ENCODE peak calls at places on chromosomes 13 and 19, in eight cellular contexts. A, M, N, L, U, C, E and H are unnamed samples.

GRCh38 chr13:107364658-107365057 is 796.7 kb upstream of the ARGLU1 start:
- DNase-seq in L (no peak), M (no peak), N (no peak), E (no peak), A (no peak), U (no peak), C (no peak), H (no peak)

GRCh38 chr19:54561840-54562239 is 11.8 kb upstream of the LILRA2 start:
- DNase-seq in E (no peak), M (no peak), U (no peak), N (no peak), L (no peak), A (no peak), C (no peak), H (no peak)

GRCh38 chr19:11450570-11451326 is 15.3 kb downstream of the PRKCSH start:
- DNase-seq in L (no peak), C (no peak), E (no peak), A (no peak), U (no peak), M (no peak), N (no peak), H (no peak)

GRCh38 chr19:19634516-19635312 is 6.7 kb upstream of the LPAR2 start:
- DNase-seq in M (no peak), N (no peak), A (no peak), U (no peak), C (no peak), E (no peak), L (no peak), H (no peak)

GRCh38 chr19:6753178-6754031 is 13.8 kb downstream of the SH2D3A start:
- DNase-seq in E (no peak), L (peak), A (peak), N (peak), M (peak), U (peak), C (peak), H (no peak)

GRCh38 chr19:11425719-11426457 is 6.8 kb upstream of the RGL3 start:
- DNase-seq in C (no peak), N (no peak), L (no peak), M (no peak), E (no peak), A (no peak), U (no peak), H (no peak)

GRCh38 chr13:43397110-43397509 is 373.7 kb downstream of the DNAJC15 start:
- DNase-seq in M (no peak), C (no peak), E (no peak), U (no peak), A (no peak), N (no peak), L (no peak), H (no peak)

GRCh38 chr13:40897058-40897457 is 107.6 kb downstream of the SLC25A15 start:
- DNase-seq in C (no peak), E (no peak), L (no peak), M (no peak), A (no peak), U (no peak), N (no peak), H (no peak)

GRCh38 chr19:23957660-23958281 is 43.1 kb downstream of the ZNF726 start:
- DNase-seq in U (no peak), E (no peak), C (no peak), L (no peak), A (peak), M (no peak), N (no peak), H (no peak)

GRCh38 chr13:59477011-59477410 is 686.7 kb downstream of the DIAPH3 start:
- DNase-seq in M (no peak), C (no peak), N (no peak), L (no peak), E (no peak), A (no peak), U (no peak), H (no peak)

GRCh38 chr19:40908981-40909380 is 26.9 kb upstream of the CYP2A7 start:
- DNase-seq in M (no peak), C (no peak), L (no peak), N (peak), E (no peak), A (no peak), U (no peak), H (peak)

GRCh38 chr13:110337287-110337686 is 30.2 kb downstream of the COL4A2 start:
- DNase-seq in A (no peak), M (no peak), U (peak), L (no peak), N (no peak), E (no peak), C (peak), H (no peak)

GRCh38 chr13:66071018-66071417 is 1159.1 kb downstream of the PCDH9 start:
- DNase-seq in N (no peak), M (no peak), C (no peak), U (no peak), L (no peak), A (no peak), E (no peak), H (no peak)

GRCh38 chr19:16587031-16588023 is 15.1 kb upstream of the SLC35E1 start:
- DNase-seq in C (peak), A (no peak), L (no peak), U (peak), M (no peak), E (peak), N (no peak), H (no peak)

GRCh38 chr19:2488942-2489731 is 13.2 kb downstream of the GADD45B start:
- DNase-seq in C (peak), L (peak), N (peak), E (peak), M (peak), A (no peak), U (peak), H (peak)

GRCh38 chr13:37914781-37915391 is 45.3 kb upstream of the TRPC4 start:
- DNase-seq in E (no peak), C (no peak), A (peak), L (peak), M (no peak), U (no peak), N (no peak), H (no peak)

GRCh38 chr19:47107201-47107952 is 6.2 kb downstream of the ZC3H4 start:
- DNase-seq in U (no peak), M (peak), C (peak), N (no peak), L (no peak), E (peak), A (no peak), H (no peak)

GRCh38 chr19:2952953-2953481 is 8.2 kb upstream of the ZNF77 start:
- DNase-seq in M (peak), U (no peak), N (no peak), C (no peak), A (peak), E (no peak), L (no peak), H (no peak)

GRCh38 chr19:8174706-8175105 is 25.3 kb upstream of the FBN3 start:
- DNase-seq in U (no peak), A (peak), L (no peak), M (no peak), E (no peak), N (no peak), C (no peak), H (no peak)

GRCh38 chr19:35792312-35792711 is 16.9 kb downstream of the ARHGAP33 start:
- DNase-seq in E (no peak), L (no peak), N (no peak), M (no peak), C (no peak), A (no peak), U (no peak), H (no peak)

GRCh38 chr13:20953245-20953931 is 50.8 kb upstream of the XPO4 start:
- DNase-seq in E (no peak), M (no peak), N (no peak), A (no peak), U (no peak), L (no peak), C (no peak), H (no peak)

GRCh38 chr19:2668188-2668763 is 34.2 kb downstream of the GNG7 start:
- DNase-seq in L (no peak), M (no peak), E (no peak), N (no peak), C (no peak), A (no peak), U (no peak), H (no peak)

GRCh38 chr19:47598407-47599349 is 10.3 kb upstream of the BICRA start:
- DNase-seq in N (peak), U (peak), L (peak), M (peak), A (peak), C (no peak), E (no peak), H (no peak)

GRCh38 chr19:39110263-39110967 is 15.2 kb upstream of the PAK4 start:
- DNase-seq in E (peak), M (peak), L (peak), C (peak), N (peak), A (peak), U (no peak), H (no peak)

GRCh38 chr13:106709509-106709908 is 141.6 kb upstream of the ARGLU1 start:
- DNase-seq in C (no peak), L (no peak), U (no peak), N (no peak), M (no peak), E (no peak), A (no peak), H (no peak)

GRCh38 chr13:28358673-28359072 is 136.3 kb downstream of the FLT1 start:
- DNase-seq in C (no peak), A (no peak), U (no peak), M (no peak), E (no peak), L (no peak), N (no peak), H (no peak)

GRCh38 chr19:40403262-40403984 is 9.8 kb downstream of the PRX start:
- DNase-seq in E (peak), L (peak), U (peak), N (peak), A (peak), C (peak), M (peak), H (peak)

GRCh38 chr13:107730835-107731234 is 484.5 kb downstream of the LIG4 start:
- DNase-seq in C (no peak), E (no peak), A (no peak), U (no peak), N (no peak), M (no peak), L (no peak), H (no peak)

GRCh38 chr19:42122691-42123607 is 9.3 kb downstream of the POU2F2 start:
- DNase-seq in U (no peak), L (no peak), A (no peak), M (no peak), E (no peak), C (no peak), N (no peak), H (no peak)

GRCh38 chr13:49584771-49585182 is 581 bp downstream of the RCBTB1 start:
- DNase-seq in L (peak), A (no peak), M (no peak), C (no peak), N (no peak), U (no peak), E (no peak), H (no peak)

GRCh38 chr13:91609353-91609752 is 210.9 kb downstream of the GPC5 start:
- DNase-seq in N (no peak), U (no peak), E (no peak), M (no peak), L (no peak), A (no peak), C (no peak), H (no peak)

GRCh38 chr19:54448037-54448773 is 794 bp upstream of the LENG8 start:
- DNase-seq in L (peak), M (peak), E (peak), N (peak), A (no peak), U (peak), C (peak), H (no peak)

GRCh38 chr19:7394728-7395359 is 46.1 kb downstream of the ARHGEF18 start:
- DNase-seq in L (peak), U (peak), C (peak), N (peak), M (peak), A (peak), E (peak), H (peak)

GRCh38 chr13:62678039-62678438 is 1262.4 kb upstream of the PCDH20 start:
- DNase-seq in N (no peak), L (no peak), A (no peak), C (no peak), U (no peak), E (no peak), M (no peak), H (no peak)

DNA sequence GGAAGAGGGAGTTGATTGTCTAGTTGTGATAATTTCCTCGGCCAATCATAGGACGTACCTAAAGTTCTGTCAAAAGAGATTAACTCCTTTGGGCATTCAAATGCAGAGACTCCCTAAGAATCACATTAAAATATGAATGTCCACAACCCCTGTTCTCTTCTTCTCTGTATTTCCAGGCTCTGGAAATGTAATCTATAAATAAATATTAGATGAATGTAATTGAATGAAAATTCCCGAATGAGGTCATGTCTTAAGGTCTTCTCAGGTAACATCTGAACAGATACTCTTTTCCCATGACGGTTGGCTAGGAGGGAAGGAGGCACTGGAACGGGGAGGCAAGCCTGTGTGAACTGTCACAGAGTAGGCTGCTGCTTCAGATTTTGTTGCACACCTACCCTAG is 145.2 kb downstream of the OXGR1 start:
- DNase-seq in U (no peak), N (no peak), E (no peak), C (no peak), M (no peak), L (no peak), A (no peak), H (no peak)
- H3K27ac ChIP-seq in U (no peak), N (no peak), E (no peak), C (no peak), M (no peak), L (no peak), A (no peak), H (no peak)

DNA sequence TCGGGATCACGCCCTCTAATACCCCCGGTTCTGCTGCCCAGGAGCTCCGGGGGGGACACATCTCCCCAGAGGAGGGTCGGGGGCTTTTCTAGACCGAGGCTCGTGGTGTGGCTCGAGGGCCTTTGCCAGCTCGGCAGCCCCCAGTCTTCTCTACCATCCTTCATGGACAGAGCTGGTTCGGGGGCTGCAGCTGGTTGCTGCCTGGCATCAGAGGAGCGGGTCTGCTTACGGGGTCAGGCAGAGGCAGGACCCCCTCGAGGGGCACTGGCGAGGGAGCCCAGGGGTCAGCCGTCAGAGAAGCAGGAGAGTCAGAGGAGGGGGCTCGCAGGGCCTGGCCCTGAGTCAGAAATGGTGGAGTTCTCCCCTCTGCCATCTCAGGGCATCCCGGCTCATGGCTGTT is 123.5 kb downstream of the KDM4B start:
- DNase-seq in E (no peak), U (no peak), C (no peak), L (no peak), N (no peak), M (no peak), A (no peak), H (no peak)
- H3K27ac ChIP-seq in E (no peak), U (peak), C (no peak), L (no peak), N (no peak), M (no peak), A (no peak), H (no peak)

DNA sequence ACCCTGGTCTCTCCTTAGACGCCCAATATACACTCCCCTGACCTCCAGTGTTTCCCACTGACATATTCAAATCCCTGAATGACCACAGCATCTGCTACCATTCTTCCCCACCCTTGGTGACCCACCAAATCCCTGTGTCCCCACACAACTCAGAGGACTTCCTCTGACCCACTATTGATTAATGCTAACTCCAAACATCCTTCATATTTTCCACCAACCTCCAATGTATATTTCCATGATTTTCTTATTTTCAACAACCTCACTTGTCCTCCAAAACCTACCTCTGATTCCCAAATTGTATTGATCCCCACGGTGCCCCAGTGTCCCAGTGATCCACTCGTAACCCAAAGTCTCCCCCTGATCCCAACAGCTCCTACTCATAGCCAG is 526 bp upstream of the DMWD start:
- DNase-seq in E (no peak), L (no peak), N (no peak), C (no peak), U (no peak), A (no peak), M (no peak), H (no peak)
- H3K27ac ChIP-seq in E (no peak), L (no peak), N (no peak), C (no peak), U (peak), A (no peak), M (no peak), H (peak)

GRCh38 chr19:583198-583967 is 6.3 kb upstream of the HCN2 start:
- DNase-seq in M (no peak), L (no peak), E (no peak), C (no peak), N (no peak), A (no peak), U (no peak), H (no peak)

GRCh38 chr19:585551-586110 is 4.0 kb upstream of the HCN2 start:
- DNase-seq in C (no peak), L (no peak), A (no peak), N (no peak), E (no peak), M (no peak), U (no peak), H (no peak)

GRCh38 chr19:582497-583197 is 7.0 kb upstream of the HCN2 start:
- DNase-seq in U (no peak), E (no peak), L (no peak), M (no peak), A (no peak), N (no peak), C (no peak), H (no peak)

GRCh38 chr19:584240-585001 is 5.3 kb upstream of the HCN2 start:
- DNase-seq in C (peak), N (peak), A (no peak), U (no peak), M (peak), E (peak), L (peak), H (peak)

DNA sequence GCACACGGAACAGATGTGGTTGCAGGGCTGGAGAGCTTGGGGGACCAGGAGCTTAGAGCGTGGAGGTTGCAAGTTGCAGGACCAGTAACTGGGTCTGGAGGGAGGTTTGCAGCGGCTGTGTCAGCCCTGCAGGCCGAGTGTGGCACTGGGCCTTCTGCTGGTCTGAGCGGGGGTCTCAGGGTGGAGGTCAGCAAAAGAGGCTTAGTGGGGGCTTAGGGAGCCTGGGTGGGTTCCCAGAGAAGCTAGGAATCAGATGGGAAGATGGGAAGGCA is 5.8 kb upstream of the HCN2 start:
- DNase-seq in L (no peak), E (no peak), A (no peak), U (no peak), N (no peak), C (no peak), M (no peak), H (no peak)
- H3K27ac ChIP-seq in L (peak), E (peak), A (peak), U (no peak), N (no peak), C (no peak), M (no peak), H (no peak)

DNA sequence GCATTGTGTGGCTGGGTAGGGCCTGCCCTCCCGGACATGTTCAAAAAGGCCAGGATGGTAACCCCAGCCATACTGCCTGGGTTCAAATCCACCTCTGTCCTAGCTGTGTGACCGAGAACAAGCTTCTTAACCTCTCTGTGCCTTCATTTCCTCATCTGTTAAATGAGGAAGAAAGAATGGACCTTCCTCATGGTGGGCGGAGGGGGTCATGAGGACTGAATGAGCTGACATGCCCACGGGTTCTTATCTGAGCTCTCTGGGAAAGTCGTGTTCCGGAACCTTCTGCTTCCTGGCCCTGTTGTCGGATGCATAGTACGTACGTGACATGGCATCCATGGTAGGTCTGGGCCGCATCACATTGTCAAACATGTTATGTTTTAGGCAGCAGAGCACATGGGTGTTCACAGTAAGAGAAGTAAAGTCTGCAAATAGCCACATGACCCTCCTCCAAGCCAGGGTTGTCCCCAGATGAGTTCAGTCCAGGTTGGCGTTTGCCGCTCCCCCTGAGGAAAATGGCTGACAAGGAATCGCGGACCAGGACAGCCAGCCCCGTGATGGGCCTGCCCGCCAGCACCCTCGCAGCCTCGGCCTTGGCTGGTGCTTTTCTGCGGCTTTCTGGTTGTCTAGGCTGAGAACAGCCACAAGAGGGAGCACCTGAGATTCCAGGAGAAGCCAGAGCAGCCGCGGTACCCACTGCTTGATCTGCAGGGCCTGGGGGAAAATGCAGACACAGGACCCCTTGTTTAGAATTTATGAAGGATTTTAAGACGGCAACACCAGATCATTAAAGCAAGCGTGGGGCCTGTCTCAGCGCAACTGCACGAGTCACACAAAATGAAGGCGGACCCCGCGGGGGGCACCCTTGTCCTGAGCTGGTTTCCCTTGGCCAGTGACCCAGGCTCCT is 2.4 kb upstream of the NTN5 start:
- DNase-seq in M (peak), U (peak), A (peak), N (peak), C (peak), E (peak), L (peak), H (peak)
- H3K27ac ChIP-seq in M (no peak), U (no peak), A (no peak), N (no peak), C (peak), E (peak), L (no peak), H (peak)